ENCODE peak calls at places on chromosomes 6 and 20, in nine cellular contexts. A is ovary, S is body of pancreas, E is fibroblast of lung, M is endothelial cell, P is adrenal gland, Z is activated B cell treated with CpG ODN at 0.5 μM for 24 hours, C is astrocyte of the spinal cord, N is A549. X is an unnamed sample.

GRCh38 chr6:136521430-136521829 is 28.8 kb downstream of the MAP7 start:
- DNase-seq in E (no peak), C (no peak), P (no peak), M (no peak), N (no peak), A (no peak), S (no peak), Z (no peak), X (no peak)

GRCh38 chr6:165858571-165858970 is 195.5 kb upstream of the PDE10A start:
- DNase-seq in P (no peak), C (no peak), Z (no peak), S (no peak), N (peak), A (no peak), E (no peak), M (peak), X (no peak)

GRCh38 chr6:70150521-70150920 is 152.4 kb downstream of the COL9A1 start:
- DNase-seq in S (no peak), E (no peak), N (no peak), A (no peak), C (no peak), Z (no peak), M (no peak), P (no peak), X (no peak)

GRCh38 chr20:41138527-41139226 is 1.3 kb downstream of the PLCG1 start:
- DNase-seq in S (no peak), E (no peak), M (no peak), Z (no peak), A (peak), N (no peak), C (peak), P (peak), X (no peak)

GRCh38 chr20:62952373-62953166 is at the start of gene SLC17A9:
- DNase-seq in A (peak), M (peak), S (peak), Z (peak), E (peak), N (no peak), P (peak), C (no peak), X (peak)

GRCh38 chr6:19994909-19995308 is 157.7 kb downstream of the ID4 start:
- DNase-seq in N (no peak), Z (no peak), A (no peak), P (no peak), M (no peak), S (no peak), C (no peak), E (no peak), X (no peak)

GRCh38 chr6:148170286-148170685 is 172.4 kb upstream of the SASH1 start:
- DNase-seq in S (no peak), A (no peak), P (no peak), N (no peak), M (no peak), Z (no peak), E (no peak), C (no peak), X (no peak)

GRCh38 chr20:10673176-10673830 is 496 bp downstream of the JAG1 start:
- DNase-seq in S (peak), E (peak), M (peak), P (no peak), C (no peak), N (no peak), A (peak), Z (peak), X (no peak)

GRCh38 chr6:69391106-69391505 is 405.7 kb downstream of the LMBRD1 start:
- DNase-seq in N (no peak), Z (no peak), S (no peak), A (no peak), C (no peak), P (no peak), M (no peak), E (peak), X (no peak)

GRCh38 chr20:8449120-8449519 is 317.1 kb downstream of the PLCB1 start:
- DNase-seq in N (no peak), Z (no peak), E (peak), A (no peak), P (no peak), S (no peak), M (no peak), C (peak), X (no peak)

DNA sequence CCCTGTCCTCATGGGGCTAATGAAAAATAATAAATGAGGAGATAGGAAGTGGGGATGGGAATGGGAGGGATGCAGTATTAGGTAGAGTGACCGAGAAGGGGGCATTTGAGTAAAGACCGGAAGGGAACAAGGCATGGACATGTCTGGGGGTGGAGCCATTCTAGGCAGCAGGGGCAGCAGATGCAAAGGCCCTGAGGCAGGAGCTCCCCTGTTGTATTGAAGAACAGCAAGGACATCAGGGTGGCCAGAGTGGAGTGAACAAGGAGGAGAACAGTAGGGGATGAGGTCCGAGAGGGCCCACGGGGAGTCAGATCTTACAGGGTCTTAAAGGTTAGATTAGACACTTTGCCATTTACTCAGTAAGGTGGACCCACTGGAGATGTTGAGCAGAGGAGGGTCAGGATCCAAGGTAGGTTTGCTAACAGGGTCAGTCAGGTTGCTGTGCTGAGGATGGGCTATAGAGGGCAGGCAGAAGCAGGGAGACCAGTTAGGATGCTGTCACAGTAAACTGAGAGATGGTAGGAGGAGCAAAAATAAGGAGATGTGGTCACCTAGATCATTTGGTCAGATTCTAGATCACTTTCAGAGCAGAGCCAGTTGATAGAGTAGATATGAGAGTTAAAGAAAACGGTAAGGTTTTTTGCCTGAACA is 18.7 kb downstream of the TAF8 start:
- DNase-seq in Z (no peak), E (no peak), N (no peak), P (no peak), S (no peak), A (no peak), M (no peak), C (no peak), X (no peak)
- TF ChIP-seq CTCF in Z (no peak), E (no peak), N (no peak), P (no peak), S (no peak), A (no peak), M (no peak), C (no peak), X (no peak)

DNA sequence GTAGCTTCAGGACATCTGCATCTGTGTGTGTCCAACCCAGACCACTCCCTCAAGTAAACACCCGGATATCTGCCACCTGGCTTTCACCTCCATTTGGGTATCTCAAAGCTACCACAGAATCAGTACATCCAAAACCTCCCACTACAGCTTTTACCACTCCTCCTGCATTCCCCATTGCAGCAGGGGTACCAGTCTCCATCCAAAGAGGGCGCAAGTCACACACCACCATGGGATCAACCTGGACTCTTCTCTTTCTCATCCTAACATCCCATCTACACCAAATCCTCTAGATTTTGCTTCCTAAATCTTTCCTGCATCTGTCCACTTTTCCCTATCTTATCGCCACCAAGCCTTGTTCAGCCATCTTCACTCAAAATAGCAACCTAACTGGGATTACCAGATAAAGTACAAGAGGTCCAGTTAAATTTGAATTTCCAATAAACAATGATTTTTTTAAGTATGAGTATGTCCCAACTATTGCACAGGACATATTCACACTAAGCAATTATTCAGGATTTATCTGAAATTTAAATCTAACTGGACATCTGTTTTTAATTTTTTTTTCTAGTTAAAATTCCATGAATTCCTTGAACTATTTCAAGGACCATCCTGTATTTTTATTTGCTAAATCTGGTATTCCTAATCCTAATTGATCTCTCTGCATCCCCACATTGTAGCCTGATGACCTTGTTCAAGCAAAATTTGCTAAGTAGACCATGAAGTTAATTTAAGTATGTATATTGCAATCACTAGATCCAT is 164.3 kb upstream of the MLN start:
- DNase-seq in S (peak), P (no peak), Z (no peak), A (no peak), C (no peak), M (no peak), N (peak), E (no peak), X (no peak)
- TF ChIP-seq CTCF in S (no peak), P (no peak), Z (no peak), A (no peak), C (peak), M (peak), N (peak), E (no peak), X (no peak)

GRCh38 chr20:57022306-57022705 is 244.1 kb downstream of the BMP7 start:
- DNase-seq in M (no peak), C (no peak), P (no peak), N (peak), S (no peak), A (no peak), E (no peak), Z (no peak), X (no peak)
- TF ChIP-seq CTCF in M (no peak), C (no peak), P (no peak), N (peak), S (no peak), A (no peak), E (no peak), Z (no peak), X (no peak)

GRCh38 chr6:157561037-157561790 is 180.2 kb downstream of the ZDHHC14 start:
- DNase-seq in Z (no peak), S (no peak), M (no peak), E (no peak), P (no peak), N (no peak), A (no peak), C (no peak), X (no peak)

GRCh38 chr6:157561929-157562810 is 181.2 kb downstream of the ZDHHC14 start:
- DNase-seq in A (no peak), C (no peak), N (no peak), P (no peak), E (no peak), Z (peak), M (no peak), S (no peak), X (no peak)

GRCh38 chr6:157562997-157563396 is 182.0 kb downstream of the ZDHHC14 start:
- DNase-seq in E (no peak), N (no peak), C (no peak), A (no peak), P (no peak), S (no peak), Z (no peak), M (no peak), X (no peak)

GRCh38 chr6:157559201-157559756 is 178.3 kb downstream of the ZDHHC14 start:
- DNase-seq in S (no peak), Z (no peak), E (no peak), C (no peak), N (no peak), M (no peak), P (no peak), A (no peak), X (no peak)

GRCh38 chr6:157563611-157564284 is 182.8 kb downstream of the ZDHHC14 start:
- DNase-seq in P (no peak), Z (no peak), S (no peak), A (no peak), E (peak), M (no peak), C (no peak), N (no peak), X (no peak)
- TF ChIP-seq CTCF in P (no peak), Z (no peak), S (no peak), A (no peak), E (no peak), M (no peak), C (no peak), N (no peak), X (no peak)

DNA sequence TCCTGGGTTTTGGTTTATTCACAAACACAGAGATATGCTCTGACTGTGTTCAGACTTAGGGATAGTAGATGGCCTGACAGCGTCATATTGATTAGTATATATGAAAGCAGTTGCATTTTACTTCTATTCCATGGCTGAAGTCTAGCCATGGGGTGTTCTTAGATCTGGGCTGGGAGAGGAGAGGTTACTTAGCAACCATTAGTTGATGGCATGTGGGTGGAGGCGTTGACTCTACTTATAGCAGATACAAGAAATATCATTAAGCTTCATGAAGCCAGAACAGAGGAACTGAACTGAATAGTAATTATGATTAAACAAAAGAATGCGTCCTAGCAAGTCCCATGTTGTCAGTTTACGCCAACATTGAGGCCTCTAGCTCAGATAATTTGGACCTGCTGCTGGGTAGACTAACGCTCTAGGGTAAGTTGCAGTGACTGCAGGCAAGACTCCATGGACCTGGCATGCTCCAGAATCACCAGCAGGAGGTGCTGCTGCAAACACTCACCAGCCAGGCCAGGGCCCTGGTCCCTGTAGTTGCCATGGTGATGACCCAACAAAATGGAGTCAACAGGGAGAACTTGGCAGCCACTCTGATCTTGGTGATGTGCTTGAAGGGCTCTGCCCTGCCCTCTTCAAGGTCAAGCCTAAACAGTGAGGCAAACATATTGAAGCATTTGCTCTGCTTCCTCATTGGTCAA is 477.4 kb downstream of the PREX1 start:
- DNase-seq in C (no peak), E (no peak), N (peak), A (no peak), S (no peak), Z (no peak), P (no peak), M (peak), X (no peak)
- TF ChIP-seq CTCF in C (peak), E (no peak), N (peak), A (no peak), S (no peak), Z (no peak), P (peak), M (peak), X (peak)

DNA sequence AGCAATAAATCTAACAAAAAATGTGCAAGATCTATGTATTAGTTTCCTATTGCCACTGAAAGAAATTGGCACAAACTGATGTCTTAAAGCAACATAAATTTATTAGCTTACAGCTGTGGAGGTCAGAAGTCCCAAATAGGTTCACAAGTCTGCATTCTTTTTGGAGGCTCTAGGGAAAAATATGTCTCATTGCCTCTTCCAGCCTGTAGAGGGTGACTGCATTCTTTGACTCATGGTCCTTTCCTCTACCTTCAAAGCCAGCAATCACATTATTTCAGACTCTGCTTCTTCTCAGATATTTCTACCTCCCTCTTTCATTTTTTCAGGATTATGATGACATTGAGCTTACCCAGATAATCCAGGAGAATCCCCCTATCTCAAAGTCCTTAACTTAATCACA is 1531.1 kb downstream of the KHDRBS2 start:
- DNase-seq in S (no peak), C (no peak), P (no peak), Z (no peak), E (no peak), N (no peak), A (no peak), M (no peak), X (no peak)
- TF ChIP-seq CTCF in S (no peak), C (no peak), P (no peak), Z (no peak), E (no peak), N (no peak), A (no peak), M (no peak), X (no peak)

GRCh38 chr6:41699063-41699462 is 36.3 kb downstream of the TFEB start:
- DNase-seq in N (no peak), C (no peak), A (no peak), M (no peak), E (no peak), Z (no peak), P (no peak), S (no peak), X (no peak)
- TF ChIP-seq CTCF in N (no peak), C (no peak), A (no peak), M (no peak), E (no peak), Z (no peak), P (no peak), S (no peak), X (no peak)

GRCh38 chr6:61810047-61810446 is 476.0 kb downstream of the KHDRBS2 start:
- DNase-seq in C (no peak), A (no peak), P (no peak), Z (no peak), S (no peak), E (no peak), N (no peak), M (no peak), X (no peak)

GRCh38 chr6:61809004-61809595 is 476.9 kb downstream of the KHDRBS2 start:
- DNase-seq in P (peak), Z (no peak), N (no peak), E (no peak), M (peak), C (no peak), A (no peak), S (no peak), X (no peak)
- TF ChIP-seq CTCF in P (peak), Z (peak), N (no peak), E (no peak), M (peak), C (peak), A (no peak), S (peak), X (no peak)

GRCh38 chr6:89144358-89145041 is 1.4 kb upstream of the PM20D2 start:
- DNase-seq in E (no peak), C (no peak), M (no peak), N (no peak), Z (no peak), P (no peak), S (no peak), A (no peak), X (no peak)
- TF ChIP-seq CTCF in E (no peak), C (no peak), M (no peak), N (no peak), Z (no peak), P (no peak), S (no peak), A (no peak), X (no peak)

X was measured in Calu3.